ENCODE peak calls at places on chromosomes 5 and 9, in eight cellular contexts. J, F, V, H, I, D, R and E are unnamed samples.

GRCh38 chr5:17037751-17038150 is 101.7 kb upstream of the MYO10 start:
- DNase-seq in F (peak; percentile 65), V (no peak), H (no peak), R (no peak), J (no peak), D (no peak), I (no peak), E (no peak)

GRCh38 chr5:171580506-171581265 is 161.2 kb downstream of the FGF18 start:
- DNase-seq in J (peak; percentile 32), I (no peak), R (no peak), D (no peak), H (no peak), V (no peak), F (peak; percentile 52), E (no peak)

GRCh38 chr5:170571331-170571731 is 67.5 kb downstream of the KCNIP1 start:
- DNase-seq in V (no peak), R (no peak), J (no peak), H (no peak), I (no peak), D (no peak), F (peak; percentile 52), E (no peak)

GRCh38 chr9:94785211-94786169 is 59.0 kb downstream of the AOPEP start:
- DNase-seq in D (no peak), H (no peak), J (no peak), V (no peak), I (no peak), F (no peak), R (no peak), E (no peak)

GRCh38 chr5:759111-759741 is 25.3 kb downstream of the ZDHHC11B start:
- DNase-seq in I (no peak), V (peak; percentile 63), F (no peak), R (peak; percentile 82), D (no peak), H (peak; percentile 5), J (no peak), E (peak; percentile 68)

GRCh38 chr5:125190232-125191051 is 444.0 kb upstream of the ZNF608 start:
- DNase-seq in J (no peak), D (peak; percentile 20), H (no peak), I (no peak), R (no peak), F (peak; percentile 27), V (no peak), E (no peak)

GRCh38 chr5:52811067-52811749 is 23.5 kb downstream of the ITGA1 start:
- DNase-seq in I (no peak), V (no peak), D (no peak), H (no peak), J (no peak), F (peak; percentile 77), R (no peak), E (no peak)

GRCh38 chr5:41193462-41194166 is 19.7 kb downstream of the C6 start:
- DNase-seq in H (peak; percentile 94), V (peak; percentile 77), I (peak; percentile 99), D (peak; percentile 89), F (peak; percentile 49), R (peak; percentile 97), J (peak; percentile 97), E (peak; percentile 99)

GRCh38 chr9:130028493-130029222 is 14.3 kb downstream of the FNBP1 start:
- DNase-seq in V (no peak), R (no peak), J (no peak), I (no peak), H (no peak), D (no peak), F (no peak), E (no peak)

GRCh38 chr9:35114113-35114847 is 1.4 kb downstream of the ATOSB start:
- DNase-seq in H (peak; percentile 71), R (peak; percentile 86), F (peak; percentile 94), D (peak; percentile 57), J (peak; percentile 80), V (peak; percentile 91), I (peak; percentile 73), E (peak; percentile 93)

GRCh38 chr9:129227843-129228189 is 49.8 kb upstream of the IER5L start:
- DNase-seq in D (no peak), F (no peak), R (no peak), V (peak; percentile 9), H (no peak), I (no peak), J (no peak), E (no peak)

GRCh38 chr9:16928179-16928945 is 57.9 kb upstream of the BNC2 start:
- DNase-seq in V (no peak), F (peak; percentile 35), D (no peak), J (no peak), H (no peak), I (no peak), R (no peak), E (no peak)

GRCh38 chr9:121823451-121824169 is 172.2 kb downstream of the DAB2IP start:
- DNase-seq in H (no peak), D (no peak), R (no peak), V (no peak), J (no peak), I (no peak), F (no peak), E (no peak)

DNA sequence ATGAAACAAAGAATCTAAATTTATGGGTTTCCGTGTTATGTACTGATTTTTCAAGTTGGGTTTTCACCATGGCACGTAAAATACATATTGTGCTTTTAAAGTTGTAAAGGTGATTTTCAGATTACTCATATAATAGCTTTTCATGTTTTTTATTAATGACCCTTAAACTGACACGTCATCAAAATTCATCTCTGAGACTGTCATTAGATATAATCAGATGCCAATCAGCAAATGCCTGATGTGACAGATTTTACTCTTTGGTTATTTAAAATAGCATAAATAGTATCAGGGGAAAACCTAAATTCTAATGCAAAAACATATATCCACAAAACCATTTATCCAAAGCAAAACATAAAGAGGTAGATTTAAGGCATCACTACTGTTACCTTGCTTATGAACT is 11.0 kb downstream of the RFX3 start:
- DNase-seq in H (no peak), F (no peak), I (no peak), J (no peak), R (no peak), V (no peak), D (no peak), E (no peak)
- H3K4me3 ChIP-seq in H (no peak overlapping the region), F (no peak overlapping the region), I (no peak overlapping the region), J (no peak overlapping the region), R (no peak overlapping the region), V (no peak overlapping the region), D (no peak overlapping the region), E (no peak overlapping the region)

DNA sequence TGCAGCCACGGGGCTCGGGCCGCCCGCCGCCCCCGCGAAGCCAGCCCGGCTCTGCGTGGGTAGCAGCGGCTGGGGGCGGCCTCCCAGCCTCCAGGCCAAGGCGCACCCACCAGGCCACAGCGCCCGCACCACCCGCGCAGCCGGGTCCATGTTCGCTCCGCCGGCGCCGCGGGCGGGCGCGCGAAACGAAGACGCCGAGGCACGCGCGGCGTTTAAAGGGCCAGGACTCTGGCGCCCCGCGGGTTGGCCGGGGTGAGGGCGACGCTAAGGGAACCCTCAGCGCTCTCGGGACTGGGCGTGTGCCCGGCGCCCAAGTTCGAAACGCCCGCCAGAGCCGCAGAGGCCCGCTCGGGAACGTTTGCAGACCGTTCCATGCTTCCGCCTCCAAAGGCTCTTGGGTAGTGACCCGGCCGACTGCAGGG is at the start of gene PTGES2:
- DNase-seq in I (peak; percentile 72), F (peak; percentile 78), H (peak; percentile 69), J (peak; percentile 68), V (peak; percentile 97), R (peak; percentile 92), D (peak; percentile 60), E (peak; percentile 95)
- TF ChIP-seq POLR2A in I (no peak), F (no peak), H (peak; percentile 12), J (no peak), V (no peak), R (peak; percentile 47), D (peak; percentile 78), E (no peak)

GRCh38 chr9:90894956-90895687 is 93.5 kb downstream of the SYK start:
- DNase-seq in F (no peak), D (no peak), V (no peak), R (no peak), I (no peak), H (peak; percentile 53), J (no peak), E (peak; percentile 77)
- TF ChIP-seq CTCF in F (peak; percentile 42), D (peak; percentile 24), V (peak; percentile 15), R (no peak), I (peak; percentile 31), H (peak; percentile 60), J (no peak), E (no peak)

GRCh38 chr5:88480766-88481499 is 212.3 kb upstream of the TMEM161B start:
- DNase-seq in J (no peak), F (no peak), D (no peak), R (no peak), H (no peak), V (no peak), I (no peak), E (no peak)
- H3K4me3 ChIP-seq in J (no peak overlapping the region), F (no peak overlapping the region), D (no peak overlapping the region), R (no peak overlapping the region), H (no peak overlapping the region), V (no peak overlapping the region), I (no peak overlapping the region), E (no peak overlapping the region)

GRCh38 chr5:143402464-143403356 is 776 bp downstream of the NR3C1 start:
- DNase-seq in D (peak; percentile 70), H (peak; percentile 58), R (peak; percentile 86), I (peak; percentile 40), J (peak; percentile 58), V (peak; percentile 95), F (peak; percentile 34), E (peak; percentile 57)
- TF ChIP-seq POLR2A in D (peak; percentile 49), H (no peak), R (no peak), I (no peak), J (no peak), V (no peak), F (peak; percentile 71), E (no peak)

GRCh38 chr5:126536874-126537273 is 58.1 kb downstream of the ALDH7A1 start:
- DNase-seq in J (no peak), F (no peak), R (no peak), H (no peak), D (no peak), I (no peak), V (no peak), E (no peak)
- TF ChIP-seq CTCF in J (no peak), F (peak; percentile 5), R (no peak), H (peak; percentile 11), D (no peak), I (no peak), V (no peak), E (no peak)